ENCODE peak calls at places on chromosome 6, in seven cellular contexts. P, X, Q, G, U, F and T are unnamed samples.

GRCh38 chr6:162509821-162510220 is 217.7 kb downstream of the PRKN start:
- DNase-seq in P (no peak), X (no peak), Q (no peak), G (no peak), U (no peak), F (no peak), T (no peak)

GRCh38 chr6:100479180-100480035 is 14.7 kb upstream of the SIM1 start:
- DNase-seq in P (peak), X (no peak), Q (no peak), G (no peak), U (peak), F (no peak), T (no peak)

GRCh38 chr6:76342611-76343160 is 270.2 kb upstream of the IMPG1 start:
- DNase-seq in P (no peak), X (no peak), Q (no peak), G (no peak), U (no peak), F (no peak), T (no peak)

GRCh38 chr6:109768485-109768884 is 77.4 kb downstream of the FIG4 start:
- DNase-seq in P (no peak), X (peak), Q (no peak), G (no peak), U (no peak), F (no peak), T (no peak)

GRCh38 chr6:54990001-54990400 is 143.4 kb downstream of the FAM83B start:
- DNase-seq in P (no peak), X (no peak), Q (no peak), G (no peak), U (no peak), F (no peak), T (no peak)

GRCh38 chr6:154127638-154128037 is 88.6 kb downstream of the OPRM1 start:
- DNase-seq in P (peak), X (no peak), Q (no peak), G (no peak), U (no peak), F (no peak), T (no peak)

GRCh38 chr6:89063881-89064280 is 16.7 kb upstream of the PNRC1 start:
- DNase-seq in P (no peak), X (no peak), Q (no peak), G (no peak), U (no peak), F (no peak), T (no peak)

GRCh38 chr6:170279977-170280688 is 10.7 kb downstream of the DLL1 start:
- DNase-seq in P (peak), X (peak), Q (no peak), G (peak), U (no peak), F (peak), T (no peak)

GRCh38 chr6:36627801-36628246 is 33.7 kb downstream of the SRSF3 start:
- DNase-seq in P (no peak), X (no peak), Q (peak), G (no peak), U (no peak), F (no peak), T (peak)

GRCh38 chr6:140602431-140602836 is 1228.0 kb upstream of the CITED2 start:
- DNase-seq in P (no peak), X (no peak), Q (no peak), G (no peak), U (no peak), F (no peak), T (no peak)

GRCh38 chr6:125858427-125859320 is 67.9 kb downstream of the NCOA7 start:
- DNase-seq in P (peak), X (peak), Q (peak), G (peak), U (peak), F (peak), T (no peak)

GRCh38 chr6:150142304-150142656 is 564 bp upstream of the PPP1R14C start:
- DNase-seq in P (no peak), X (no peak), Q (no peak), G (no peak), U (no peak), F (no peak), T (peak)

GRCh38 chr6:53524455-53524815 is 20.5 kb downstream of the GCLC start:
- DNase-seq in P (no peak), X (peak), Q (no peak), G (no peak), U (no peak), F (no peak), T (peak)

GRCh38 chr6:135033238-135033637 is 21.4 kb downstream of the HBS1L start:
- DNase-seq in P (no peak), X (no peak), Q (no peak), G (no peak), U (no peak), F (no peak), T (no peak)

GRCh38 chr6:37177950-37178517 is 8.1 kb downstream of the PIM1 start:
- DNase-seq in P (no peak), X (no peak), Q (no peak), G (no peak), U (no peak), F (no peak), T (no peak)

GRCh38 chr6:30914076-30914853 is at the start of gene VARS2:
- DNase-seq in P (peak), X (peak), Q (peak), G (peak), U (peak), F (peak), T (peak)

GRCh38 chr6:64428186-64428585 is 792.6 kb downstream of the PHF3 start:
- DNase-seq in P (no peak), X (no peak), Q (no peak), G (no peak), U (no peak), F (no peak), T (no peak)

GRCh38 chr6:22364314-22364713 is 67.5 kb upstream of the PRL start:
- DNase-seq in P (no peak), X (no peak), Q (no peak), G (no peak), U (no peak), F (no peak), T (no peak)

GRCh38 chr6:46734867-46735719 is at the start of gene PLA2G7:
- DNase-seq in P (peak), X (peak), Q (no peak), G (no peak), U (no peak), F (no peak), T (no peak)

GRCh38 chr6:150016324-150017185 is 8.8 kb downstream of the RAET1L start:
- DNase-seq in P (peak), X (peak), Q (peak), G (peak), U (peak), F (peak), T (no peak)

GRCh38 chr6:85453052-85453451 is 3.2 kb downstream of the NT5E start:
- DNase-seq in P (no peak), X (no peak), Q (no peak), G (no peak), U (no peak), F (no peak), T (no peak)

GRCh38 chr6:11324453-11325023 is 92.1 kb upstream of the NEDD9 start:
- DNase-seq in P (no peak), X (no peak), Q (no peak), G (no peak), U (no peak), F (no peak), T (peak)

GRCh38 chr6:26273673-26274595 is 91.1 kb upstream of the BTN3A2 start:
- DNase-seq in P (no peak), X (no peak), Q (no peak), G (peak), U (no peak), F (peak), T (no peak)

GRCh38 chr6:107490568-107491058 is 696 bp downstream of the SOBP start:
- DNase-seq in P (peak), X (no peak), Q (no peak), G (no peak), U (no peak), F (peak), T (no peak)

GRCh38 chr6:12084681-12085080 is 72.6 kb downstream of the HIVEP1 start:
- DNase-seq in P (no peak), X (no peak), Q (no peak), G (no peak), U (no peak), F (no peak), T (no peak)

GRCh38 chr6:70415247-70415646 is 1.9 kb downstream of the FAM135A start:
- DNase-seq in P (no peak), X (no peak), Q (no peak), G (no peak), U (no peak), F (no peak), T (no peak)
- H3K4me3 ChIP-seq in P (no peak), X (no peak), Q (no peak), G (no peak), U (no peak), F (no peak), T (no peak)

GRCh38 chr6:151390276-151391020 is 911 bp downstream of the ZBTB2 start:
- DNase-seq in P (peak), X (peak), Q (peak), G (peak), U (peak), F (peak), T (peak)
- H3K4me3 ChIP-seq in P (peak), X (peak), Q (peak), G (no peak), U (peak), F (peak), T (peak)

DNA sequence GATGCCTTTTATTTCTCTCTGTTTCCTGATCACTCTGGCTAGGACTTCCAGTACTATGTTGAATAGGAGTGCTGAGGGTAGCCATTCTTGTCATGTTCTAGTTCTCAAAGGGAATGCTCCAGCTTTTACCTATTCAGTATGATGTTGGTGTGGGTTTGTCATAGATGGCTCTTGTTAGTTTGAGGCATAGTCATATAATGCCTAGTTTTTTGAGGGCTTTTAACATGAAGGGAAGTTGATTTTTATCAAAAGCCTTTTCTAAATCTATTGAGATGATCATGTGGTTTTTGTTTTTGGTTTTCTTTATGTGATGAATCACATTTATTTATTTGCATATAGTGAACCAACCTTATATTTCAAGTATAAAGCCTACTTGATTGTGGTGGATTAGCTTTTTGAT is 55.6 kb downstream of the KLHL32 start:
- DNase-seq in P (no peak), X (no peak), Q (no peak), G (no peak), U (no peak), F (no peak), T (no peak)
- H3K4me3 ChIP-seq in P (no peak), X (no peak), Q (no peak), G (no peak), U (no peak), F (no peak), T (no peak)

GRCh38 chr6:6586167-6586566 is 2.4 kb upstream of the LY86 start:
- DNase-seq in P (no peak), X (no peak), Q (no peak), G (no peak), U (no peak), F (no peak), T (no peak)

GRCh38 chr6:6586671-6587526 is 1.6 kb upstream of the LY86 start:
- DNase-seq in P (no peak), X (no peak), Q (no peak), G (no peak), U (no peak), F (no peak), T (no peak)

GRCh38 chr6:6588924-6589696 is 590 bp downstream of the LY86 start:
- DNase-seq in P (no peak), X (no peak), Q (no peak), G (no peak), U (no peak), F (peak), T (no peak)

GRCh38 chr6:6587696-6588063 is 840 bp upstream of the LY86 start:
- DNase-seq in P (no peak), X (no peak), Q (no peak), G (no peak), U (no peak), F (no peak), T (no peak)

DNA sequence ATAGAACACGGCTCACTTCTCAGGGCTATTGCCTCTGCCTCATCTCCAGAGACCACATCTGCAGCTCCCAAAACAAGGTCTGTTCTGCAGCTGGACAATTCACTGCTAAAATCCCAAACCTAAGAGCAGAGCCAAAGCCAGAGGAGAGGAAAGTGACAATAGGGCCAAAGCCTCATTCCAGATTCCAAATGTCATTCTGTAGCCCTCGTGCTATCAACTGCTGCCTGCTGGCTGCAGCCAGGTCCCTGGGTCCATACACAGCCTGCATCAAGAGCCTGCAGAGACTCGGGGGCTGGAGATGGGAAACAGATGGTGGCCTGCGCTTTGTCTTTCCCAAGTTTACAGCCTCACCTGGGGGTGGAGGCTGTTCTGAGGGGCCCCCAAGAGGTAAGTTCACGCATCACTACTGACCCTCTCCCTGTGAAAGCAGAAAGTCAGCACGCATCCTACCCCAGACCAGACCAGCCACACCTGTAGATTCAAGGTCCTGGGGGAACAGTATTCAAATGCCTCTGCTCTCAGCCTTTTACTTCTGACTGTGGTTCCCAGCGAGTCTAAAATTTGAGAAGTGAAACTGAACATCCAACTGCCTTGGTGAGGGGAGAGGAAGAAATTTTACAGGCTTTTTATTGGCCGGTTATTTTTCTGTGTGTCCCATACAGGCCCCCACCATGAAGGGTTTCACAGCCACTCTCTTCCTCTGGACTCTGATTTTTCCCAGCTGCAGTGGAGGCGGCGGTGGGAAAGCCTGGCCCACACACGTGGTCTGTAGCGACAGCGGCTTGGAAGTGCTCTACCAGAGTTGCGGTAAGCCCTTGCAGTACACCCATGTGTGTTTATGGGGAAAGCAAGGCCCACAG is at the start of gene LY86:
- DNase-seq in P (no peak), X (no peak), Q (no peak), G (no peak), U (no peak), F (no peak), T (no peak)
- H3K4me3 ChIP-seq in P (no peak), X (no peak), Q (no peak), G (no peak), U (no peak), F (peak), T (no peak)

GRCh38 chr6:401239-401993 is 9.9 kb downstream of the IRF4 start:
- DNase-seq in P (no peak), X (no peak), Q (no peak), G (no peak), U (no peak), F (no peak), T (no peak)

GRCh38 chr6:399785-400517 is 8.4 kb downstream of the IRF4 start:
- DNase-seq in P (no peak), X (no peak), Q (no peak), G (peak), U (no peak), F (peak), T (no peak)

GRCh38 chr6:401994-402640 is 10.6 kb downstream of the IRF4 start:
- DNase-seq in P (no peak), X (no peak), Q (no peak), G (no peak), U (no peak), F (no peak), T (no peak)

GRCh38 chr6:398558-399078 is 7.1 kb downstream of the IRF4 start:
- DNase-seq in P (no peak), X (no peak), Q (no peak), G (no peak), U (no peak), F (no peak), T (no peak)

GRCh38 chr6:400815-401214 is 9.3 kb downstream of the IRF4 start:
- DNase-seq in P (no peak), X (no peak), Q (no peak), G (no peak), U (no peak), F (no peak), T (no peak)
- H3K4me3 ChIP-seq in P (no peak), X (no peak), Q (no peak), G (no peak), U (no peak), F (no peak), T (no peak)

GRCh38 chr6:116586276-116586675 is 15.0 kb downstream of the RWDD1 start:
- DNase-seq in P (no peak), X (no peak), Q (no peak), G (no peak), U (no peak), F (no peak), T (no peak)

GRCh38 chr6:116586738-116587137 is 15.4 kb downstream of the RWDD1 start:
- DNase-seq in P (no peak), X (no peak), Q (no peak), G (no peak), U (no peak), F (no peak), T (no peak)
- H3K4me3 ChIP-seq in P (no peak), X (no peak), Q (no peak), G (no peak), U (no peak), F (no peak), T (no peak)

DNA sequence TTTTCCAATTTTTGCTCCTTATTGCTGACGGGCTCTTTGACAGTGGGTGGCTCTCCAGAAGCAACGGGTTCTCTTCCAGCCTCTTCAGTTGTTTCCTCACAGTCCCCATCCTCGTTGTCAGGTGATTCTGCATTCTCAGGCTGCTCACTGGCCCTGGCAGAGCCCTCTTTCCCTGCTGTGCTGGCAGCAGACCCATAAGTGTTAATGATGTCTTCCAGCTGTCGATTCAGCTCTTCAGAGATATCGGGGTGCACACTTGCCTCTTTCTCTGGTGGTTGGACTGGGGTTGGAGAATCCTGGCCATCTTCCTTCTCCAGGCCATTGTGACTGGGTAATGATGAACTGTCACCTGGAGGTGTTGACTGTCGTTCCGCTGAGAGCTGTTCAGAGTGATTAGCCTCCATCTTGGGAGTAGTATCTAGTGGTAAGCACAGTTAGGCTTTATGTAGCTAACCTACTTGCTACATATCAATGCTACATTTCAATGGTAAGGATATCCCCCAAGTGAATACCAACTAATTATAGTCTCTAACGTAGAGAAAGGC is 3.2 kb downstream of the TXLNB start:
- DNase-seq in P (no peak), X (no peak), Q (no peak), G (no peak), U (no peak), F (no peak), T (no peak)
- H3K4me3 ChIP-seq in P (no peak), X (no peak), Q (no peak), G (no peak), U (no peak), F (no peak), T (no peak)

GRCh38 chr6:29792123-29793035 is 35.2 kb upstream of the HLA-G start:
- DNase-seq in P (peak), X (no peak), Q (no peak), G (peak), U (no peak), F (peak), T (no peak)
- H3K4me3 ChIP-seq in P (peak), X (peak), Q (peak), G (peak), U (no peak), F (peak), T (peak)